ENCODE peak calls at places on chromosomes 13 and 19, in six cellular contexts. M, C, G, N, Q and J are unnamed samples.

GRCh38 chr19:40321076-40321475 is 27.1 kb downstream of the C19orf47 start:
- DNase-seq in N (no peak), G (no peak), M (no peak), Q (no peak), C (no peak), J (no peak)

GRCh38 chr13:105144936-105145335 is 1390.5 kb downstream of the EFNB2 start:
- DNase-seq in G (no peak), N (no peak), C (no peak), M (no peak), Q (no peak), J (no peak)

GRCh38 chr13:73870970-73871935 is 263.0 kb downstream of the KLF12 start:
- DNase-seq in M (peak; percentile 89), N (no peak), G (peak; percentile 95), C (no peak), Q (no peak), J (no peak)

GRCh38 chr13:82341116-82341515 is 1541.2 kb downstream of the SLITRK1 start:
- DNase-seq in Q (no peak), C (no peak), G (no peak), N (no peak), M (no peak), J (no peak)

GRCh38 chr13:20711301-20712044 is 8.0 kb downstream of the IL17D start:
- DNase-seq in M (peak; percentile 16), G (no peak), Q (no peak), C (no peak), N (peak; percentile 26), J (no peak)

GRCh38 chr19:3374369-3375112 is 8.2 kb downstream of the NFIC start:
- DNase-seq in N (no peak), Q (no peak), G (no peak), M (no peak), C (no peak), J (no peak)

GRCh38 chr13:59879281-59879680 is 284.4 kb downstream of the DIAPH3 start:
- DNase-seq in M (peak; percentile 12), G (no peak), C (no peak), N (no peak), Q (no peak), J (no peak)

GRCh38 chr19:40613669-40614594 is 12.8 kb downstream of the LTBP4 start:
- DNase-seq in Q (peak; percentile 74), N (peak; percentile 86), C (peak; percentile 94), G (peak; percentile 81), M (peak; percentile 95), J (peak; percentile 87)

GRCh38 chr19:53158119-53158656 is 665 bp downstream of the ZNF347 start:
- DNase-seq in G (peak; percentile 13), C (peak; percentile 20), N (peak; percentile 40), Q (peak; percentile 10), M (peak; percentile 49), J (peak; percentile 24)

GRCh38 chr19:41218615-41219507 is at the start of gene AXL:
- DNase-seq in C (no peak), G (peak; percentile 83), Q (no peak), N (no peak), M (peak; percentile 97), J (no peak)

GRCh38 chr13:95858286-95859075 is 181.5 kb downstream of the DNAJC3 start:
- DNase-seq in G (peak; percentile 51), M (no peak), Q (no peak), N (no peak), C (no peak), J (no peak)

GRCh38 chr13:93398167-93398566 is 171.6 kb downstream of the GPC6 start:
- DNase-seq in C (no peak), N (no peak), G (no peak), M (peak; percentile 76), Q (no peak), J (no peak)

GRCh38 chr13:113075711-113076110 is 29.9 kb upstream of the F7 start:
- DNase-seq in C (no peak), G (no peak), N (no peak), M (no peak), Q (no peak), J (no peak)

GRCh38 chr13:66887088-66887487 is 343.0 kb downstream of the PCDH9 start:
- DNase-seq in G (peak; percentile 78), C (no peak), M (no peak), N (no peak), Q (no peak), J (no peak)